ENCODE peak calls at places on chromosomes 2 and 18, in nine cellular contexts. M is hippocampal formation, A is mesothelial cell of epicardium, D is AG08396, S is caudate nucleus, P is left lobe of liver, Y is foreskin fibroblast, N is heart left ventricle, O is lower leg skin. R is an unnamed sample.

GRCh38 chr18:67733094-67733493 is 216.6 kb upstream of the DSEL start:
- DNase-seq in N (no peak), Y (peak), D (peak), S (no peak), O (no peak), M (no peak), A (no peak), P (no peak), R (no peak)

GRCh38 chr2:204771693-204772092 is 226.4 kb downstream of the PARD3B start:
- DNase-seq in A (no peak), O (no peak), S (no peak), M (no peak), Y (no peak), N (no peak), D (no peak), P (no peak), R (no peak)

GRCh38 chr2:213104089-213104902 is 47.1 kb downstream of the IKZF2 start:
- DNase-seq in D (no peak), O (no peak), Y (no peak), P (no peak), N (no peak), S (no peak), M (no peak), A (no peak), R (no peak)

GRCh38 chr18:8730080-8730827 is 24.9 kb downstream of the MTCL1 start:
- DNase-seq in Y (no peak), P (peak), D (peak), M (no peak), O (no peak), N (peak), S (no peak), A (no peak), R (peak)

GRCh38 chr2:239819091-239819973 is 205.8 kb downstream of the NDUFA10 start:
- DNase-seq in M (no peak), A (peak), P (peak), D (no peak), Y (no peak), O (peak), S (no peak), N (no peak), R (peak)

GRCh38 chr2:219405451-219405850 is 12.7 kb upstream of the DES start:
- DNase-seq in N (peak), Y (no peak), O (no peak), M (no peak), D (no peak), S (no peak), A (no peak), P (no peak), R (no peak)

GRCh38 chr2:20451346-20451745 is 4.5 kb downstream of the RHOB start:
- DNase-seq in S (no peak), N (peak), D (no peak), Y (no peak), M (no peak), O (peak), P (peak), A (no peak), R (no peak)

GRCh38 chr2:130896813-130897212 is 60.1 kb downstream of the ARHGEF4 start:
- DNase-seq in A (no peak), P (no peak), M (no peak), Y (no peak), O (no peak), S (no peak), D (no peak), N (no peak), R (no peak)

GRCh38 chr2:207308519-207309224 is 142.9 kb upstream of the KLF7 start:
- DNase-seq in D (no peak), N (no peak), O (no peak), M (no peak), A (no peak), P (no peak), Y (no peak), S (no peak), R (no peak)

GRCh38 chr2:18445412-18446320 is 114.8 kb downstream of the RDH14 start:
- DNase-seq in D (no peak), Y (peak), S (no peak), O (peak), A (no peak), M (no peak), N (no peak), P (no peak), R (no peak)

GRCh38 chr2:231519975-231520555 is 10.2 kb downstream of the NMUR1 start:
- DNase-seq in A (no peak), M (no peak), P (no peak), O (peak), S (no peak), Y (no peak), D (no peak), N (no peak), R (no peak)

GRCh38 chr2:176484838-176485237 is 215.6 kb downstream of the MTX2 start:
- DNase-seq in O (no peak), S (no peak), P (no peak), M (no peak), N (no peak), Y (no peak), D (no peak), A (no peak), R (no peak)

GRCh38 chr2:158716921-158717320 is 78.2 kb upstream of the DAPL1 start:
- DNase-seq in P (no peak), D (no peak), N (no peak), M (no peak), A (no peak), O (peak), S (no peak), Y (no peak), R (no peak)

GRCh38 chr2:136008205-136008865 is 22.9 kb upstream of the DARS1 start:
- DNase-seq in P (peak), S (no peak), M (no peak), Y (no peak), A (no peak), D (no peak), N (peak), O (peak), R (peak)

GRCh38 chr2:134154269-134154668 is 99.6 kb upstream of the MGAT5 start:
- DNase-seq in M (no peak), D (no peak), A (no peak), Y (no peak), O (no peak), S (no peak), N (no peak), P (no peak), R (no peak)

GRCh38 chr2:119190726-119191125 is 32.2 kb upstream of the C1QL2 start:
- DNase-seq in O (no peak), M (no peak), S (no peak), P (no peak), D (no peak), Y (no peak), A (no peak), N (no peak), R (no peak)

GRCh38 chr18:21361297-21361880 is 119.4 kb downstream of the GREB1L start:
- DNase-seq in A (no peak), N (no peak), M (no peak), D (no peak), O (no peak), P (no peak), Y (no peak), S (no peak), R (no peak)

GRCh38 chr2:218128781-218129478 is 3.1 kb downstream of the CXCR2 start:
- DNase-seq in D (no peak), Y (no peak), A (no peak), N (no peak), P (no peak), O (no peak), S (no peak), M (no peak), R (no peak)

GRCh38 chr2:232980683-232981082 is 32.4 kb downstream of the NGEF start:
- DNase-seq in D (no peak), N (no peak), Y (no peak), P (peak), O (peak), S (no peak), A (no peak), M (no peak), R (peak)

GRCh38 chr2:205361272-205361671 is 321.0 kb upstream of the NRP2 start:
- DNase-seq in A (no peak), P (no peak), M (no peak), N (no peak), O (no peak), Y (no peak), D (no peak), S (no peak), R (no peak)

GRCh38 chr2:155442755-155443372 is 744.4 kb downstream of the KCNJ3 start:
- DNase-seq in Y (no peak), N (no peak), P (no peak), A (no peak), M (no peak), S (no peak), O (no peak), D (peak), R (no peak)

GRCh38 chr2:176646033-176646615 is 376.9 kb downstream of the MTX2 start:
- DNase-seq in D (no peak), M (no peak), A (no peak), S (no peak), O (no peak), N (no peak), Y (no peak), P (no peak), R (no peak)

GRCh38 chr18:1475867-1476266 is 571.2 kb downstream of the ADCYAP1 start:
- DNase-seq in N (no peak), P (no peak), O (no peak), Y (no peak), A (no peak), M (no peak), S (no peak), D (no peak), R (no peak)

GRCh38 chr2:204177977-204178522 is 241.5 kb downstream of the ICOS start:
- DNase-seq in S (no peak), P (peak), D (peak), A (no peak), N (peak), M (no peak), O (no peak), Y (no peak), R (no peak)

GRCh38 chr2:73111300-73112025 is 1.3 kb downstream of the RAB11FIP5 start:
- DNase-seq in P (no peak), D (peak), S (no peak), N (peak), O (peak), Y (peak), A (no peak), M (no peak), R (no peak)

GRCh38 chr2:166180951-166181812 is 53.4 kb upstream of the SCN1A start:
- DNase-seq in D (peak), M (peak), S (peak), O (no peak), A (no peak), P (peak), N (no peak), Y (peak), R (peak)

GRCh38 chr2:3483986-3484960 is 35.1 kb downstream of the ADI1 start:
- DNase-seq in P (no peak), O (peak), M (no peak), D (no peak), Y (no peak), S (no peak), A (no peak), N (no peak), R (no peak)

GRCh38 chr2:206823178-206823577 is 57.8 kb downstream of the FASTKD2 start:
- DNase-seq in A (no peak), Y (no peak), N (peak), M (no peak), S (no peak), D (no peak), P (peak), O (no peak), R (no peak)

GRCh38 chr2:150023044-150023443 is 435.5 kb upstream of the MMADHC start:
- DNase-seq in P (no peak), O (no peak), A (no peak), D (no peak), Y (no peak), M (no peak), N (no peak), S (no peak), R (no peak)

GRCh38 chr2:85264471-85264870 is 63.3 kb downstream of the TGOLN2 start:
- DNase-seq in A (no peak), Y (no peak), N (no peak), D (no peak), M (no peak), P (no peak), S (no peak), O (no peak), R (no peak)

GRCh38 chr2:127398239-127398590 is 10.4 kb upstream of the MAP3K2 start:
- DNase-seq in M (peak), N (peak), S (no peak), Y (peak), O (peak), A (no peak), P (no peak), D (peak), R (peak)

GRCh38 chr2:216653931-216654365 is 20.7 kb downstream of the IGFBP2 start:
- DNase-seq in O (no peak), Y (peak), N (no peak), M (no peak), P (no peak), D (no peak), A (no peak), S (no peak), R (no peak)

GRCh38 chr2:112084689-112085381 is 29.8 kb downstream of the TMEM87B start:
- DNase-seq in M (no peak), A (no peak), P (no peak), Y (no peak), D (no peak), N (no peak), O (no peak), S (no peak), R (no peak)

GRCh38 chr2:119106301-119106897 is 52.2 kb downstream of the C1QL2 start:
- DNase-seq in A (peak), M (no peak), Y (peak), N (no peak), O (no peak), P (no peak), S (peak), D (peak), R (no peak)

GRCh38 chr18:12295389-12296086 is 12.5 kb upstream of the TUBB6 start:
- DNase-seq in P (no peak), N (no peak), D (no peak), M (no peak), O (no peak), S (no peak), A (no peak), Y (peak), R (no peak)

GRCh38 chr2:104825124-104825865 is 28.6 kb upstream of the POU3F3 start:
- DNase-seq in N (no peak), P (no peak), S (no peak), O (no peak), D (no peak), A (no peak), Y (no peak), M (no peak), R (no peak)

GRCh38 chr2:30677861-30678385 is 129.3 kb downstream of the CAPN13 start:
- DNase-seq in Y (no peak), M (no peak), D (no peak), S (no peak), A (no peak), O (peak), P (no peak), N (no peak), R (peak)

GRCh38 chr2:107364361-107364950 is 462.2 kb upstream of the RGPD4 start:
- DNase-seq in P (no peak), D (no peak), Y (no peak), A (no peak), M (no peak), O (no peak), S (no peak), N (no peak), R (no peak)

GRCh38 chr18:55910328-55910727 is 322.3 kb upstream of the TCF4 start:
- DNase-seq in P (no peak), O (no peak), D (no peak), Y (no peak), S (no peak), M (no peak), A (no peak), N (no peak), R (no peak)

R was measured in ureter.